ENCODE peak calls at places on chromosomes 5 and 9, in nine cellular contexts. U is lower lobe of right lung, N is endodermal cell, M is A549, W is neural progenitor cell, H is right lobe of liver, Y is upper lobe of right lung, R is sigmoid colon, J is choroid plexus epithelial cell. V is an unnamed sample.

GRCh38 chr9:114287001-114287762 is 35.7 kb upstream of the ORM1 start:
- DNase-seq in J (no peak), H (peak; percentile 40), Y (peak; percentile 43), N (peak; percentile 54), U (peak; percentile 33), R (peak; percentile 63), M (no peak), W (no peak), V (no peak)

GRCh38 chr5:39951070-39951469 is 526.3 kb upstream of the DAB2 start:
- DNase-seq in W (no peak), Y (no peak), R (no peak), J (no peak), N (no peak), H (no peak), M (no peak), U (no peak), V (no peak)

GRCh38 chr5:177494356-177495195 is 2.8 kb downstream of the PDLIM7 start:
- DNase-seq in W (peak; percentile 55), U (peak; percentile 75), J (peak; percentile 95), Y (peak; percentile 74), M (peak; percentile 82), H (no peak), R (peak; percentile 91), N (peak; percentile 92), V (peak; percentile 93)

GRCh38 chr9:121857941-121858340 is 206.5 kb downstream of the DAB2IP start:
- DNase-seq in R (no peak), N (peak; percentile 42), M (no peak), J (no peak), U (no peak), Y (no peak), W (no peak), H (no peak), V (no peak)

GRCh38 chr5:113523168-113523567 is 9.7 kb downstream of the YTHDC2 start:
- DNase-seq in M (no peak), H (no peak), W (no peak), J (no peak), R (no peak), Y (no peak), U (no peak), N (no peak), V (no peak)

GRCh38 chr9:133041958-133042357 is 11.2 kb downstream of the GTF3C5 start:
- DNase-seq in N (no peak), Y (no peak), J (no peak), R (no peak), M (no peak), W (no peak), U (no peak), H (no peak), V (no peak)

GRCh38 chr9:31740705-31741104 is 643.7 kb upstream of the ACO1 start:
- DNase-seq in W (no peak), N (no peak), U (no peak), H (no peak), R (no peak), Y (no peak), M (no peak), J (peak; percentile 45), V (no peak)

GRCh38 chr5:130337179-130337888 is 433.1 kb downstream of the CHSY3 start:
- DNase-seq in H (no peak), J (peak; percentile 84), U (no peak), Y (no peak), W (no peak), R (no peak), N (no peak), M (peak; percentile 34), V (peak; percentile 70)

GRCh38 chr9:132651259-132651658 is 18.5 kb downstream of the DDX31 start:
- DNase-seq in U (no peak), H (no peak), Y (no peak), M (peak; percentile 31), J (peak; percentile 96), R (no peak), N (no peak), W (no peak), V (peak; percentile 98)

GRCh38 chr9:108760841-108761240 is 94.9 kb downstream of the ACTL7B start:
- DNase-seq in Y (no peak), N (no peak), W (no peak), J (no peak), U (no peak), M (no peak), H (no peak), R (no peak), V (peak; percentile 36)

GRCh38 chr5:126438871-126439270 is 15.7 kb downstream of the GRAMD2B start:
- DNase-seq in M (no peak), J (no peak), Y (no peak), W (no peak), U (no peak), N (no peak), H (no peak), R (no peak), V (no peak)

GRCh38 chr9:35923927-35924763 is 14.9 kb downstream of the SPAAR start:
- DNase-seq in R (no peak), M (peak; percentile 92), W (no peak), Y (no peak), U (no peak), H (peak; percentile 83), N (no peak), J (peak; percentile 92), V (peak; percentile 96)

GRCh38 chr9:23005061-23005690 is 558.6 kb downstream of the DMRTA1 start:
- DNase-seq in W (peak; percentile 29), H (no peak), N (peak; percentile 45), R (no peak), M (no peak), U (no peak), Y (no peak), J (peak; percentile 0), V (peak; percentile 7)

GRCh38 chr5:74945561-74946165 is 79.5 kb upstream of the FAM169A start:
- DNase-seq in Y (no peak), U (no peak), N (no peak), M (no peak), R (no peak), H (no peak), W (no peak), J (no peak), V (peak; percentile 7)

GRCh38 chr5:137995747-137996123 is 37.1 kb downstream of the FAM13B start:
- DNase-seq in Y (no peak), H (no peak), R (no peak), U (no peak), J (peak; percentile 39), N (no peak), M (no peak), W (no peak), V (no peak)
- H3K4me3 ChIP-seq in Y (no peak overlapping the region), H (no peak overlapping the region), R (no peak overlapping the region), U (no peak overlapping the region), J (no peak overlapping the region), N (no peak overlapping the region), M (no peak overlapping the region), W (no peak overlapping the region), V (no peak overlapping the region)

GRCh38 chr9:131475956-131476776 is 26.6 kb upstream of the POMT1 start:
- DNase-seq in U (no peak), Y (peak; percentile 60), N (peak; percentile 72), J (no peak), M (no peak), W (peak; percentile 25), R (peak; percentile 57), H (no peak), V (no peak)
- TF ChIP-seq CTCF in U (peak; percentile 35), Y (peak; percentile 34), N (peak; percentile 67), J (peak; percentile 59), M (peak; percentile 42), W (peak; percentile 46), R (peak; percentile 7), H (peak; percentile 26), V (peak; percentile 28)

DNA sequence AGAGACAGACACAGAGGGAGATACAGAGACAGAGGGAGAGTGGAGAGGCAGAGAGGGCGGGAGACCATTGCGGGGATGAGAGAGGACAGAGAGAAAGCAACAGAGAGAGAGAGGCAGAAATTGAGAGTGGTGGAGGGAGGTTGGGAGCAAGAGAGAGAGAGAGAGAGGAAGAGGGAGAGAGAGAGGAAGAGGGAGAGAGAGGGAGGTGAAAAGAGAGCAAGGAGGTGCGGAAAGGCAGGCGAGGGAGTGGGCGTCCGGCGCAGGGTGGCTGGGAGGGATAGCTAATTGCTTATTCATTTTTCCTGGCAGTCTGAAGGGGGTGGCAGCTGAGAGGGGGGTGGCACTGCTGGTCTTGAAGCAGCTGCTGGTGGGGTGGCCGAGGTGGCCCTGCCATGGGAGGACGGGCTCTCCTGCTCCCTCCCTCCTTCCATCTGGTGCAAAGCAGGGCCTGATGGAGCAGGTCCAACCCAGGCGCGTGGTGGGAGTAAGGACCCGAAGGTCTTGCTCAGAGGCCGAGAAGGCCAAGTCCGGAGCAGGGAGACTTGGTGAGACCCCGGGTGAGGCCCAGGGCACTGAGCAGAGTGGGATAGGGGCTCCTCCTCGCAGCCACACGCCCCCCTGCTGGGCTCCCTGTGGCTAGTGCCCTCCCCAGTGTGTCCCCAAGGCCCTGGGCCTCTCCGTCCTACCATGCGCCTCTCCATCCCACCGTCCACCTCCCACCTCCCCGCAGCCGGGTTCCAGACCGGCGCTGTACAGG is 25.3 kb upstream of the RNU6ATAC start:
- DNase-seq in N (peak; percentile 49), R (peak; percentile 67), J (no peak), H (peak; percentile 68), U (no peak), Y (peak; percentile 55), M (no peak), W (no peak), V (no peak)
- H3K4me3 ChIP-seq in N (no peak overlapping the region), R (no peak overlapping the region), J (peak overlapping the region; percentile 20), H (no peak overlapping the region), U (no peak overlapping the region), Y (no peak overlapping the region), M (no peak overlapping the region), W (no peak overlapping the region), V (no peak overlapping the region)

GRCh38 chr9:101467690-101468089 is 32.1 kb upstream of the ALDOB start:
- DNase-seq in M (no peak), Y (no peak), W (no peak), U (no peak), H (no peak), R (no peak), N (no peak), J (no peak), V (no peak)

GRCh38 chr9:101463397-101463796 is 27.8 kb upstream of the ALDOB start:
- DNase-seq in U (no peak), J (peak; percentile 59), Y (no peak), W (no peak), N (no peak), H (no peak), M (no peak), R (no peak), V (peak; percentile 67)

GRCh38 chr9:101466863-101467262 is 31.3 kb upstream of the ALDOB start:
- DNase-seq in N (no peak), M (no peak), W (no peak), R (no peak), U (no peak), Y (no peak), H (no peak), J (no peak), V (no peak)

GRCh38 chr9:101468116-101468515 is 32.5 kb upstream of the ALDOB start:
- DNase-seq in Y (no peak), J (no peak), M (no peak), U (no peak), R (no peak), W (no peak), H (no peak), N (no peak), V (no peak)

DNA sequence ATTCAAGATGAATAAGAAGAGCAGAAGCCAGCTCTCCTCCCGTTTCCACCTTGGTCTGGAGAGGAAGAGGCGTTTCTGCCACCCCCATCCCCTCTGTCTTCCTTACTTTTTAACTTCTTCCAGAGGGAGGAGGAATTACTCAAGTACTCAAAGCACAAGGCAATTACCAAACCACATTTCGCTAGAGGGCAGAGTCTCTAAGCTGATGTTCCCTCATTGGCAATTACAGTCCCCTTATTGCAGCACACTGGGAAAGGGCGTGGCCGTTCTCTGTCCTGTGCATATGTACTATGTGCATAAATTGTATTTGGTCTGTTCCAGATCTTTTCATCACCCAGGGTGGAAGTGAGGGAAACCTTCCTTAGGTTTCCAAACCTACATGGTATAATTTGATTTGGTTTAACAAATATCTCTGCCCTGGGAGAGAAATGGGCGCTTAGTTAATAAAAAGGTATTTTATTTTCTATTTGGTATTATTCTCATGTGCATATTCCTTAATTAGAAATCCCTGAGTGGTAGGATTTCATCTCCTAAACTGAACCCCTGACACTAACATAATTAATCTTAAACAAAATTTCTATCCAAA is 29.8 kb upstream of the ALDOB start:
- DNase-seq in J (peak; percentile 82), M (peak; percentile 77), Y (no peak), H (peak; percentile 61), U (peak; percentile 58), R (no peak), W (peak; percentile 60), N (peak; percentile 67), V (peak; percentile 80)
- TF ChIP-seq CTCF in J (peak; percentile 72), M (peak; percentile 45), Y (peak; percentile 42), H (peak; percentile 47), U (peak; percentile 33), R (no peak), W (peak; percentile 49), N (peak; percentile 73), V (peak; percentile 58)